ENCODE peak calls at places on chromosomes 3 and 15, in eight cellular contexts. One of them, this sample, is unnamed.

GRCh38 chr15:83108266-83109219 is 1.1 kb downstream of the TM6SF1 start:
- DNase-seq in endothelial cell of umbilical vein: peak
- DNase-seq in gastrocnemius medialis: peak
- DNase-seq in uterus: peak
- DNase-seq in stomach: peak
- DNase-seq in HepG2: no peak
- DNase-seq in transverse colon: peak
- DNase-seq in GM12892: peak
- DNase-seq in this sample: peak

GRCh38 chr3:66836363-66837152 is 161.5 kb upstream of the KBTBD8 start:
- DNase-seq in HepG2: peak
- DNase-seq in transverse colon: no peak
- DNase-seq in endothelial cell of umbilical vein: peak
- DNase-seq in gastrocnemius medialis: no peak
- DNase-seq in stomach: no peak
- DNase-seq in GM12892: no peak
- DNase-seq in uterus: no peak
- DNase-seq in this sample: no peak

GRCh38 chr15:50181983-50182232 is at the start of gene SLC27A2:
- DNase-seq in HepG2: no peak
- DNase-seq in GM12892: no peak
- DNase-seq in gastrocnemius medialis: no peak
- DNase-seq in uterus: no peak
- DNase-seq in endothelial cell of umbilical vein: no peak
- DNase-seq in stomach: peak
- DNase-seq in transverse colon: peak
- DNase-seq in this sample: peak

GRCh38 chr15:59538494-59538893 is 73.1 kb upstream of the GCNT3 start:
- DNase-seq in endothelial cell of umbilical vein: no peak
- DNase-seq in transverse colon: no peak
- DNase-seq in stomach: peak
- DNase-seq in uterus: no peak
- DNase-seq in gastrocnemius medialis: no peak
- DNase-seq in HepG2: no peak
- DNase-seq in GM12892: no peak
- DNase-seq in this sample: no peak

GRCh38 chr3:149902498-149903139 is 68.1 kb downstream of the PFN2 start:
- DNase-seq in endothelial cell of umbilical vein: no peak
- DNase-seq in GM12892: no peak
- DNase-seq in transverse colon: no peak
- DNase-seq in uterus: no peak
- DNase-seq in HepG2: no peak
- DNase-seq in gastrocnemius medialis: no peak
- DNase-seq in stomach: no peak
- DNase-seq in this sample: no peak

GRCh38 chr3:186938716-186939115 is 8.4 kb downstream of the ST6GAL1 start:
- DNase-seq in transverse colon: no peak
- DNase-seq in GM12892: no peak
- DNase-seq in endothelial cell of umbilical vein: no peak
- DNase-seq in gastrocnemius medialis: peak
- DNase-seq in HepG2: no peak
- DNase-seq in stomach: no peak
- DNase-seq in uterus: no peak
- DNase-seq in this sample: peak

GRCh38 chr3:40337136-40338108 is 27.9 kb downstream of the EIF1B start:
- DNase-seq in HepG2: no peak
- DNase-seq in stomach: no peak
- DNase-seq in uterus: no peak
- DNase-seq in GM12892: no peak
- DNase-seq in transverse colon: no peak
- DNase-seq in gastrocnemius medialis: no peak
- DNase-seq in endothelial cell of umbilical vein: no peak
- DNase-seq in this sample: no peak

GRCh38 chr3:128074851-128075515 is 22.7 kb downstream of the SEC61A1 start:
- DNase-seq in gastrocnemius medialis: no peak
- DNase-seq in GM12892: no peak
- DNase-seq in stomach: no peak
- DNase-seq in HepG2: no peak
- DNase-seq in endothelial cell of umbilical vein: no peak
- DNase-seq in transverse colon: no peak
- DNase-seq in uterus: no peak
- DNase-seq in this sample: no peak

GRCh38 chr3:193884011-193884410 is 251.9 kb upstream of the HES1 start:
- DNase-seq in GM12892: no peak
- DNase-seq in uterus: no peak
- DNase-seq in HepG2: no peak
- DNase-seq in transverse colon: no peak
- DNase-seq in endothelial cell of umbilical vein: no peak
- DNase-seq in stomach: no peak
- DNase-seq in gastrocnemius medialis: no peak
- DNase-seq in this sample: no peak

GRCh38 chr3:61237858-61238257 is 13.4 kb downstream of the FHIT start:
- DNase-seq in transverse colon: no peak
- DNase-seq in HepG2: no peak
- DNase-seq in gastrocnemius medialis: no peak
- DNase-seq in endothelial cell of umbilical vein: no peak
- DNase-seq in stomach: no peak
- DNase-seq in GM12892: no peak
- DNase-seq in uterus: no peak
- DNase-seq in this sample: no peak

GRCh38 chr3:48543271-48543866 is 13.2 kb downstream of the PFKFB4 start:
- DNase-seq in GM12892: no peak
- DNase-seq in HepG2: no peak
- DNase-seq in uterus: no peak
- DNase-seq in gastrocnemius medialis: peak
- DNase-seq in endothelial cell of umbilical vein: peak
- DNase-seq in transverse colon: no peak
- DNase-seq in stomach: peak
- DNase-seq in this sample: peak

GRCh38 chr15:81293728-81294500 is 30.0 kb downstream of the STARD5 start:
- DNase-seq in gastrocnemius medialis: no peak
- DNase-seq in transverse colon: peak
- DNase-seq in uterus: no peak
- DNase-seq in stomach: peak
- DNase-seq in HepG2: no peak
- DNase-seq in endothelial cell of umbilical vein: no peak
- DNase-seq in GM12892: no peak
- DNase-seq in this sample: no peak

GRCh38 chr3:16374047-16375019 is 109.3 kb downstream of the OXNAD1 start:
- DNase-seq in stomach: no peak
- DNase-seq in transverse colon: no peak
- DNase-seq in HepG2: no peak
- DNase-seq in GM12892: no peak
- DNase-seq in endothelial cell of umbilical vein: no peak
- DNase-seq in gastrocnemius medialis: no peak
- DNase-seq in uterus: no peak
- DNase-seq in this sample: no peak

GRCh38 chr3:149673393-149673792 is 15.6 kb upstream of the WWTR1 start:
- DNase-seq in transverse colon: no peak
- DNase-seq in gastrocnemius medialis: no peak
- DNase-seq in uterus: no peak
- DNase-seq in GM12892: no peak
- DNase-seq in endothelial cell of umbilical vein: no peak
- DNase-seq in HepG2: no peak
- DNase-seq in stomach: no peak
- DNase-seq in this sample: no peak

GRCh38 chr3:6717026-6717943 is 143.6 kb upstream of the GRM7 start:
- DNase-seq in transverse colon: no peak
- DNase-seq in gastrocnemius medialis: no peak
- DNase-seq in endothelial cell of umbilical vein: no peak
- DNase-seq in GM12892: no peak
- DNase-seq in stomach: no peak
- DNase-seq in uterus: no peak
- DNase-seq in HepG2: no peak
- DNase-seq in this sample: no peak

GRCh38 chr3:57983734-57984518 is 24.3 kb upstream of the FLNB start:
- DNase-seq in gastrocnemius medialis: peak
- DNase-seq in GM12892: peak
- DNase-seq in transverse colon: peak
- DNase-seq in stomach: peak
- DNase-seq in HepG2: peak
- DNase-seq in uterus: peak
- DNase-seq in endothelial cell of umbilical vein: peak
- DNase-seq in this sample: peak

GRCh38 chr3:138113309-138113708 is 2.1 kb downstream of the DZIP1L start:
- DNase-seq in endothelial cell of umbilical vein: no peak
- DNase-seq in HepG2: no peak
- DNase-seq in stomach: no peak
- DNase-seq in gastrocnemius medialis: no peak
- DNase-seq in GM12892: no peak
- DNase-seq in transverse colon: no peak
- DNase-seq in uterus: no peak
- DNase-seq in this sample: no peak

GRCh38 chr3:138165061-138165460 is 9.7 kb downstream of the DBR1 start:
- DNase-seq in uterus: no peak
- DNase-seq in transverse colon: no peak
- DNase-seq in endothelial cell of umbilical vein: no peak
- DNase-seq in GM12892: no peak
- DNase-seq in stomach: no peak
- DNase-seq in gastrocnemius medialis: no peak
- DNase-seq in HepG2: no peak
- DNase-seq in this sample: no peak

GRCh38 chr3:16069149-16069922 is 105.1 kb upstream of the GALNT15 start:
- DNase-seq in HepG2: peak
- DNase-seq in GM12892: no peak
- DNase-seq in gastrocnemius medialis: no peak
- DNase-seq in endothelial cell of umbilical vein: peak
- DNase-seq in stomach: no peak
- DNase-seq in uterus: no peak
- DNase-seq in transverse colon: no peak
- DNase-seq in this sample: no peak

GRCh38 chr3:22209578-22209977 is 458.6 kb upstream of the ZNF385D start:
- DNase-seq in stomach: no peak
- DNase-seq in gastrocnemius medialis: no peak
- DNase-seq in uterus: no peak
- DNase-seq in HepG2: no peak
- DNase-seq in transverse colon: no peak
- DNase-seq in endothelial cell of umbilical vein: no peak
- DNase-seq in GM12892: no peak
- DNase-seq in this sample: no peak
- TF ChIP-seq POLR2A in stomach: no peak
- TF ChIP-seq POLR2A in gastrocnemius medialis: no peak
- TF ChIP-seq POLR2A in uterus: no peak
- TF ChIP-seq POLR2A in HepG2: no peak
- TF ChIP-seq POLR2A in transverse colon: no peak
- TF ChIP-seq POLR2A in endothelial cell of umbilical vein: no peak
- TF ChIP-seq POLR2A in GM12892: no peak
- TF ChIP-seq POLR2A in this sample: no peak

GRCh38 chr15:63362196-63362595 is 19.4 kb downstream of the CA12 start:
- DNase-seq in gastrocnemius medialis: no peak
- DNase-seq in transverse colon: peak
- DNase-seq in endothelial cell of umbilical vein: no peak
- DNase-seq in uterus: no peak
- DNase-seq in GM12892: no peak
- DNase-seq in stomach: peak
- DNase-seq in HepG2: no peak
- DNase-seq in this sample: peak
- TF ChIP-seq POLR2A in gastrocnemius medialis: no peak
- TF ChIP-seq POLR2A in transverse colon: no peak
- TF ChIP-seq POLR2A in endothelial cell of umbilical vein: no peak
- TF ChIP-seq POLR2A in uterus: no peak
- TF ChIP-seq POLR2A in GM12892: no peak
- TF ChIP-seq POLR2A in stomach: no peak
- TF ChIP-seq POLR2A in HepG2: no peak
- TF ChIP-seq POLR2A in this sample: no peak

DNA sequence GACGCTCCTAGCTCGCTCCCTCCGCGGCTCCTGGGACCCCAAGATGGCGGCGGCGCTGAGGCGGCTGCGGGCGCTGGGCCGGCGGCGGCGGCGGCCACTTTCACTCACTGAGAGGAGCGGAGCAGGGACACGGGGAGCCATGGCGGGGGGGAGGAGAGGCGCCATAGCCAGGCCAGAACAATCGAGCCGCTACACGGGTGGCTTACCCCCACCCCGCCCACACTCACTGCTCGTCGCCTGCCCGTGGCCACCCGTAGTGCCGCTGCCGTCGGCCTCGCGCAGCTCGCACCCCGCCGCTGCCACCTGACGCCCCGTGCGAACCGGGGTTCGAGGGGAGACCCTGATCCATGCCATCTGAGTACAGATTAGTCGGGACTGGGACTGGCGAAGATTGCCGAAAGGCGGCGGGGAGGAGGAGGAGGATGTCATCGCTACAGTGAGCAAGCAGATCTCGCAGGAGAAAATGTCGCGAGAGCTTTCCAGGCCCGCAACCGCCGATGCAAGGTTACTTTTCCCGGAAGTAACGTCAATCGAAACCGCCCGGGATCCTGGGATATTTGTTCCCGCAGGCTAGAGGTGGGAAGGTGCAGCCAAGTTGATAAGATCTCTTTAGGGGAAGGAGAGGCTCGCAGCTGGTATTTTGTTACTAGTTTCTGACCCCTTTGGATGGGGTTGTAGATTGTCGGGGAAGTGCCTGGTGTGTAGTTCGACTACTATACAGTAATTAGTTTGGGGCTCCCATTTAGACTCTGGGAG is at the start of gene INO80:
- DNase-seq in endothelial cell of umbilical vein: peak
- DNase-seq in HepG2: peak
- DNase-seq in GM12892: peak
- DNase-seq in uterus: peak
- DNase-seq in transverse colon: peak
- DNase-seq in stomach: peak
- DNase-seq in gastrocnemius medialis: peak
- DNase-seq in this sample: peak
- TF ChIP-seq POLR2A in endothelial cell of umbilical vein: peak
- TF ChIP-seq POLR2A in HepG2: peak
- TF ChIP-seq POLR2A in GM12892: peak
- TF ChIP-seq POLR2A in uterus: peak
- TF ChIP-seq POLR2A in transverse colon: peak
- TF ChIP-seq POLR2A in stomach: peak
- TF ChIP-seq POLR2A in gastrocnemius medialis: peak
- TF ChIP-seq POLR2A in this sample: peak

DNA sequence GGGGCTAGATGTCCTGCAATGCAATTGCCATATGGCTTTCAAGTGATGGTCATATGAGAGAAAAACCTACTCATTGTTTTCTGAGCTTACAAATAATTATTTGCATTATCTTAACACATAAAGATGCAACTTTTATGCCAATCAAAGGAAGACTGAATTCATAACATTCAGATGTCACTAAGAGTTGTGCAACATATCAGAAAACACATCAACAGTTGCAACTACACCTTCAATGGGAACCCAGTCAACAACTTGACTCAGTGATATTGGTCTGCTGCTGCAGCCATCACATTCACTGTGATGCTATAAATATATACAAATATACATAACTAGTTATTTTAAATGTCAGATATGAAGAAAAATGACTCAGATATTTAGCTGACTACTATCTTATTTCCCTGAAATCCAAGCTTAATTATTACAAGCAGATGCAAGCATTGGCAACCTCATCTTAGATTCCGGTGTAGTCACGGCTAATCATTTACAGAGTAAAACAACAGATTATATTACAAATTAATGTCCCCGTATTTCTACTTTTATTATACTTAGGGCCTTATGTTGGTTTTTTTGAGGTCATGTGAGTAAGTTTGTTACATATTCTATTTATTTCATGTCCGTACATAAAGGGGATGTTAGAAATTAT is 23.7 kb downstream of the CNTN3 start:
- DNase-seq in endothelial cell of umbilical vein: no peak
- DNase-seq in HepG2: no peak
- DNase-seq in gastrocnemius medialis: no peak
- DNase-seq in GM12892: no peak
- DNase-seq in stomach: no peak
- DNase-seq in uterus: no peak
- DNase-seq in transverse colon: no peak
- DNase-seq in this sample: no peak
- TF ChIP-seq POLR2A in endothelial cell of umbilical vein: no peak
- TF ChIP-seq POLR2A in HepG2: no peak
- TF ChIP-seq POLR2A in gastrocnemius medialis: no peak
- TF ChIP-seq POLR2A in GM12892: no peak
- TF ChIP-seq POLR2A in stomach: no peak
- TF ChIP-seq POLR2A in uterus: no peak
- TF ChIP-seq POLR2A in transverse colon: no peak
- TF ChIP-seq POLR2A in this sample: no peak

GRCh38 chr3:153484842-153485241 is 322.8 kb downstream of the RAP2B start:
- DNase-seq in uterus: no peak
- DNase-seq in GM12892: no peak
- DNase-seq in HepG2: no peak
- DNase-seq in endothelial cell of umbilical vein: no peak
- DNase-seq in transverse colon: no peak
- DNase-seq in gastrocnemius medialis: no peak
- DNase-seq in stomach: no peak
- DNase-seq in this sample: no peak
- TF ChIP-seq POLR2A in uterus: no peak
- TF ChIP-seq POLR2A in GM12892: no peak
- TF ChIP-seq POLR2A in HepG2: no peak
- TF ChIP-seq POLR2A in endothelial cell of umbilical vein: no peak
- TF ChIP-seq POLR2A in transverse colon: no peak
- TF ChIP-seq POLR2A in gastrocnemius medialis: no peak
- TF ChIP-seq POLR2A in stomach: no peak
- TF ChIP-seq POLR2A in this sample: no peak